ENCODE peak calls at places on chromosomes 2 and 18, in six cellular contexts. I, G, U, P, H and X are unnamed samples.

GRCh38 chr2:75311993-75312392 is 112.7 kb upstream of the TACR1 start:
- DNase-seq in H (no peak), P (no peak), U (no peak), G (peak; percentile 32), I (peak; percentile 1), X (no peak)

GRCh38 chr18:58045265-58046086 is 1.4 kb downstream of the NEDD4L start:
- DNase-seq in I (no peak), U (no peak), H (peak; percentile 32), G (no peak), P (peak; percentile 44), X (peak; percentile 60)

GRCh38 chr2:176432439-176432838 is 163.2 kb downstream of the MTX2 start:
- DNase-seq in P (no peak), H (no peak), G (no peak), I (no peak), U (peak; percentile 6), X (no peak)

GRCh38 chr2:174330945-174331619 is 3.7 kb upstream of the SP9 start:
- DNase-seq in G (no peak), U (no peak), I (no peak), H (no peak), P (no peak), X (no peak)

GRCh38 chr18:22185298-22185697 is 15.9 kb downstream of the GATA6 start:
- DNase-seq in U (no peak), G (no peak), H (no peak), P (no peak), I (no peak), X (no peak)

GRCh38 chr2:111659361-111660281 is 224.4 kb downstream of the ANAPC1 start:
- DNase-seq in P (peak; percentile 93), H (no peak), U (peak; percentile 98), G (peak; percentile 65), I (peak; percentile 8), X (no peak)

GRCh38 chr2:203983064-203983715 is 46.6 kb downstream of the ICOS start:
- DNase-seq in I (no peak), P (no peak), H (no peak), G (no peak), U (no peak), X (no peak)

GRCh38 chr2:241562269-241562891 is 3.8 kb downstream of the BOK start:
- DNase-seq in H (no peak), U (no peak), P (no peak), I (no peak), G (no peak), X (no peak)

GRCh38 chr2:88880441-88880953 is 189.0 kb downstream of the RPIA start:
- DNase-seq in P (peak; percentile 76), G (peak; percentile 84), U (no peak), H (no peak), I (no peak), X (no peak)

GRCh38 chr18:8608795-8609673 is at the start of gene RAB12:
- DNase-seq in G (peak; percentile 76), P (peak; percentile 86), I (peak; percentile 5), H (peak; percentile 85), U (peak; percentile 54), X (peak; percentile 85)

GRCh38 chr2:14514001-14514400 is 118.5 kb upstream of the LRATD1 start:
- DNase-seq in H (no peak), U (no peak), I (no peak), G (no peak), P (peak; percentile 41), X (no peak)

GRCh38 chr2:193973781-193974180 is 1683.2 kb upstream of the SLC39A10 start:
- DNase-seq in H (no peak), I (no peak), P (no peak), G (peak; percentile 56), U (no peak), X (no peak)

GRCh38 chr2:109403841-109404201 is 209.9 kb downstream of the SEPTIN10 start:
- DNase-seq in I (no peak), H (no peak), G (no peak), U (no peak), P (no peak), X (no peak)

GRCh38 chr2:11533278-11534077 is at the start of gene GREB1:
- DNase-seq in G (no peak), P (peak; percentile 20), U (peak; percentile 12), H (no peak), I (no peak), X (no peak)

GRCh38 chr2:70525032-70525431 is 28.6 kb downstream of the TGFA start:
- DNase-seq in H (no peak), G (no peak), U (peak; percentile 89), P (no peak), I (no peak), X (no peak)

GRCh38 chr2:239940861-239941570 is 84.1 kb downstream of the NDUFA10 start:
- DNase-seq in U (no peak), I (no peak), P (no peak), H (no peak), G (no peak), X (no peak)

GRCh38 chr2:109432421-109432820 is 181.3 kb downstream of the SEPTIN10 start:
- DNase-seq in G (no peak), U (no peak), I (no peak), H (no peak), P (no peak), X (no peak)

GRCh38 chr18:57445488-57446319 is 10.5 kb downstream of the ONECUT2 start:
- DNase-seq in H (no peak), U (no peak), P (no peak), I (no peak), G (no peak), X (no peak)

GRCh38 chr2:46936566-46936965 is 21.0 kb upstream of the MCFD2 start:
- DNase-seq in I (no peak), P (no peak), G (no peak), H (no peak), U (no peak), X (no peak)